ENCODE peak calls at places on chromosomes 11 and 22, in seven cellular contexts. R is GOT3; U is CD8-positive, alpha-beta T cell; X is glutamatergic neuron; G is ELF-1; Z is GM03348; N is HTR-8/SVneo. T is an unnamed sample.

GRCh38 chr11:122681731-122682130 is 26.2 kb downstream of the UBASH3B start:
- DNase-seq in R (no peak), U (no peak), X (peak; percentile 36), G (no peak), Z (no peak), N (no peak), T (no peak)

GRCh38 chr11:70303070-70303469 is 32.6 kb downstream of the PPFIA1 start:
- DNase-seq in R (no peak), U (no peak), X (no peak), G (no peak), Z (peak; percentile 91), N (no peak), T (no peak)

GRCh38 chr11:123527526-123527925 is 97.5 kb downstream of the GRAMD1B start:
- DNase-seq in R (no peak), U (no peak), X (no peak), G (no peak), Z (no peak), N (no peak), T (no peak)

GRCh38 chr22:36332623-36333331 is 55.0 kb downstream of the MYH9 start:
- DNase-seq in R (no peak), U (no peak), X (no peak), G (peak; percentile 88), Z (no peak), N (no peak), T (peak; percentile 64)

GRCh38 chr11:126413426-126413825 is 57.9 kb downstream of the ST3GAL4 start:
- DNase-seq in R (no peak), U (no peak), X (no peak), G (no peak), Z (no peak), N (no peak), T (no peak)

GRCh38 chr22:48968201-48968959 is 859.3 kb downstream of the BRD1 start:
- DNase-seq in R (no peak), U (no peak), X (no peak), G (peak; percentile 48), Z (no peak), N (no peak), T (no peak)

GRCh38 chr22:49090853-49091135 is 736.9 kb downstream of the BRD1 start:
- DNase-seq in R (no peak), U (no peak), X (no peak), G (no peak), Z (no peak), N (no peak), T (no peak)

GRCh38 chr11:32331098-32331497 is 104.2 kb downstream of the WT1 start:
- DNase-seq in R (no peak), U (no peak), X (no peak), G (no peak), Z (no peak), N (no peak), T (no peak)

GRCh38 chr11:17790453-17790852 is 55.9 kb downstream of the KCNC1 start:
- DNase-seq in R (no peak), U (no peak), X (no peak), G (no peak), Z (no peak), N (peak; percentile 17), T (no peak)

GRCh38 chr11:10650166-10650565 is 43.4 kb downstream of the IRAG1 start:
- DNase-seq in R (no peak), U (no peak), X (no peak), G (no peak), Z (no peak), N (no peak), T (no peak)

GRCh38 chr22:24037851-24038765 is 27.0 kb downstream of the CABIN1 start:
- DNase-seq in R (no peak), U (no peak), X (no peak), G (no peak), Z (no peak), N (no peak), T (no peak)

GRCh38 chr11:128482512-128483191 is 104.7 kb downstream of the ETS1 start:
- DNase-seq in R (no peak), U (no peak), X (no peak), G (no peak), Z (no peak), N (no peak), T (peak; percentile 56)

GRCh38 chr11:6485661-6486060 is 4.4 kb downstream of the TIMM10B start:
- DNase-seq in R (no peak), U (no peak), X (no peak), G (no peak), Z (no peak), N (no peak), T (no peak)

GRCh38 chr11:61961570-61962212 is 5.7 kb downstream of the FTH1 start:
- DNase-seq in R (no peak), U (no peak), X (no peak), G (no peak), Z (no peak), N (no peak), T (no peak)

GRCh38 chr11:64150481-64151239 is 15.3 kb downstream of the MACROD1 start:
- DNase-seq in R (no peak), U (no peak), X (no peak), G (no peak), Z (no peak), N (no peak), T (no peak)

GRCh38 chr11:1203505-1204271 is 19.2 kb upstream of the MUC5B start:
- DNase-seq in R (no peak), U (no peak), X (peak; percentile 15), G (no peak), Z (no peak), N (no peak), T (no peak)

GRCh38 chr22:22670076-22670795 is 25.8 kb downstream of the GGTLC2 start:
- DNase-seq in R (no peak), U (no peak), X (no peak), G (no peak), Z (no peak), N (no peak), T (no peak)

GRCh38 chr22:37226087-37226486 is 13.8 kb upstream of the SSTR3 start:
- DNase-seq in R (no peak), U (no peak), X (no peak), G (no peak), Z (no peak), N (no peak), T (no peak)

GRCh38 chr11:134819026-134819425 is 407.0 kb upstream of the B3GAT1 start:
- DNase-seq in R (no peak), U (no peak), X (peak; percentile 39), G (peak; percentile 62), Z (no peak), N (no peak), T (no peak)

GRCh38 chr11:48087974-48088681 is 107.8 kb downstream of the PTPRJ start:
- DNase-seq in R (no peak), U (no peak), X (no peak), G (no peak), Z (no peak), N (no peak), T (no peak)

GRCh38 chr11:130675456-130675855 is 227.0 kb downstream of the ADAMTS15 start:
- DNase-seq in R (no peak), U (no peak), X (peak; percentile 70), G (no peak), Z (peak; percentile 77), N (no peak), T (no peak)

GRCh38 chr11:112794321-112794720 is 166.9 kb upstream of the NCAM1 start:
- DNase-seq in R (no peak), U (no peak), X (no peak), G (no peak), Z (peak; percentile 83), N (no peak), T (no peak)

GRCh38 chr11:70065318-70066135 is 12.6 kb upstream of the ANO1 start:
- DNase-seq in R (no peak), U (no peak), X (no peak), G (no peak), Z (no peak), N (no peak), T (no peak)

GRCh38 chr22:35688913-35689675 is 28.6 kb upstream of the APOL5 start:
- DNase-seq in R (no peak), U (no peak), X (no peak), G (no peak), Z (no peak), N (no peak), T (no peak)

GRCh38 chr22:48717883-48718817 is 1109.5 kb downstream of the BRD1 start:
- DNase-seq in R (no peak), U (no peak), X (no peak), G (no peak), Z (no peak), N (no peak), T (no peak)

GRCh38 chr11:118744001-118744400 is 47.0 kb downstream of the DDX6 start:
- DNase-seq in R (no peak), U (no peak), X (no peak), G (no peak), Z (peak; percentile 57), N (no peak), T (no peak)

GRCh38 chr11:28144808-28145207 is 36.6 kb downstream of the METTL15 start:
- DNase-seq in R (no peak), U (no peak), X (no peak), G (no peak), Z (no peak), N (no peak), T (no peak)

T was measured in effector CD4-positive, alpha-beta T cell.